ENCODE peak calls at places on chromosome 12, in eight cellular contexts. D, L, J, B, Y, O, F and W are unnamed samples.

GRCh38 chr12:26121323-26121740 is 3.5 kb downstream of the BHLHE41 start:
- DNase-seq in Y (no peak), O (no peak), D (peak; percentile 72), B (no peak), J (no peak), F (no peak), L (no peak), W (no peak)

GRCh38 chr12:116406529-116406928 is 129.0 kb upstream of the MED13L start:
- DNase-seq in J (no peak), Y (peak; percentile 99), B (peak; percentile 97), O (peak; percentile 68), F (peak; percentile 77), L (peak; percentile 14), D (peak; percentile 65), W (peak; percentile 89)

GRCh38 chr12:116381744-116382455 is 104.4 kb upstream of the MED13L start:
- DNase-seq in D (peak; percentile 73), J (peak; percentile 89), Y (no peak), B (no peak), F (no peak), O (peak; percentile 91), L (no peak), W (peak; percentile 97)

GRCh38 chr12:86948851-86949250 is 692.7 kb upstream of the MGAT4C start:
- DNase-seq in B (no peak), Y (no peak), D (no peak), O (no peak), J (no peak), L (no peak), F (no peak), W (no peak)

GRCh38 chr12:109766251-109766778 is 52.7 kb downstream of the FAM222A start:
- DNase-seq in J (no peak), B (peak; percentile 52), L (no peak), O (no peak), D (no peak), F (peak; percentile 24), Y (no peak), W (no peak)

GRCh38 chr12:27969901-27970390 is 2.6 kb downstream of the PTHLH start:
- DNase-seq in F (peak; percentile 56), O (no peak), J (peak; percentile 66), L (peak; percentile 78), B (peak; percentile 74), D (peak; percentile 87), Y (no peak), W (peak; percentile 35)

GRCh38 chr12:122721057-122721545 is 4.5 kb upstream of the HCAR3 start:
- DNase-seq in D (no peak), L (no peak), J (peak; percentile 47), Y (no peak), O (no peak), F (no peak), B (no peak), W (no peak)

GRCh38 chr12:53378705-53379388 is 1.1 kb upstream of the SP1 start:
- DNase-seq in Y (no peak), D (peak; percentile 39), O (no peak), F (peak; percentile 6), J (no peak), L (no peak), B (no peak), W (no peak)

GRCh38 chr12:16189849-16190248 is 87.6 kb downstream of the SLC15A5 start:
- DNase-seq in F (no peak), O (peak; percentile 1), D (peak; percentile 79), B (no peak), Y (no peak), L (no peak), J (peak; percentile 7), W (peak; percentile 14)

GRCh38 chr12:79524507-79525148 is 166.1 kb downstream of the PAWR start:
- DNase-seq in B (no peak), O (no peak), F (no peak), Y (no peak), D (no peak), J (peak; percentile 76), L (no peak), W (no peak)

GRCh38 chr12:27554421-27555186 is 30.6 kb downstream of the PPFIBP1 start:
- DNase-seq in J (peak; percentile 78), B (peak; percentile 81), F (no peak), O (no peak), D (no peak), L (no peak), Y (peak; percentile 50), W (no peak)

GRCh38 chr12:96224219-96224615 is 30.0 kb downstream of the ELK3 start:
- DNase-seq in L (no peak), F (no peak), B (no peak), Y (no peak), J (peak; percentile 35), D (no peak), O (no peak), W (no peak)

GRCh38 chr12:88934163-88934747 is 354.0 kb upstream of the KITLG start:
- DNase-seq in J (peak; percentile 39), D (no peak), L (peak; percentile 16), Y (no peak), O (no peak), F (no peak), B (no peak), W (peak; percentile 50)

GRCh38 chr12:3990356-3990975 is 117.3 kb upstream of the PARP11 start:
- DNase-seq in Y (no peak), J (no peak), O (no peak), D (no peak), B (no peak), L (no peak), F (no peak), W (no peak)

GRCh38 chr12:49012739-49013138 is 5.8 kb downstream of the PRKAG1 start:
- DNase-seq in D (no peak), F (no peak), J (no peak), L (no peak), O (no peak), Y (no peak), B (no peak), W (no peak)

GRCh38 chr12:49013403-49013802 is 5.2 kb downstream of the PRKAG1 start:
- DNase-seq in Y (peak; percentile 48), L (no peak), J (no peak), F (no peak), O (no peak), B (no peak), D (no peak), W (no peak)

GRCh38 chr12:49018282-49019119 is at the start of gene PRKAG1:
- DNase-seq in O (peak; percentile 95), F (peak; percentile 98), L (peak; percentile 92), B (peak; percentile 98), J (peak; percentile 97), D (peak; percentile 99), Y (peak; percentile 96), W (peak; percentile 92)

GRCh38 chr12:49017764-49018281 is 753 bp downstream of the PRKAG1 start:
- DNase-seq in Y (peak; percentile 77), B (no peak), J (peak; percentile 72), L (peak; percentile 10), D (no peak), O (no peak), F (no peak), W (peak; percentile 53)

DNA sequence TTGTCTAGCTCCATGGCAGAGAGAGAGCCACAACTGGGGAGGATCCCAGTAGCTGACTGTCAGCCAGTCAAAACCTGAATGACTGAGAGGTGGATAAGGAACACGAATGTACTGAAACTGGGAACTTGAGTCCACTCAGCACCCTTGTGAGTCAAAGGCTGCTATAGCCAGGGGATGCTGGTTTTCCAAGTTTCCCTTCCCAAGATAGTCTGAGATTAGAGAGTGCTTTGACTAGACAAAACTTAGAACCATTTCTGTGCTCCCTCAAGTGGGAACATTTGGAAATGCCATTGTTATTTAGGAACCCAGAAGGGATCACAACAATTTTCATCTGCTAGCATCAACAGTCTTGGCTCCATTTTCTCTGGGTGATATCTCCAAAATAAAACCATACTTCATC is 4.0 kb downstream of the PRKAG1 start:
- DNase-seq in L (no peak), F (no peak), O (no peak), Y (peak; percentile 74), B (no peak), D (peak; percentile 28), J (no peak), W (peak; percentile 56)
- TF ChIP-seq CTCF in L (no peak), F (no peak), O (peak; percentile 30), Y (peak; percentile 43), B (no peak), D (peak; percentile 13), J (no peak), W (peak; percentile 70)

DNA sequence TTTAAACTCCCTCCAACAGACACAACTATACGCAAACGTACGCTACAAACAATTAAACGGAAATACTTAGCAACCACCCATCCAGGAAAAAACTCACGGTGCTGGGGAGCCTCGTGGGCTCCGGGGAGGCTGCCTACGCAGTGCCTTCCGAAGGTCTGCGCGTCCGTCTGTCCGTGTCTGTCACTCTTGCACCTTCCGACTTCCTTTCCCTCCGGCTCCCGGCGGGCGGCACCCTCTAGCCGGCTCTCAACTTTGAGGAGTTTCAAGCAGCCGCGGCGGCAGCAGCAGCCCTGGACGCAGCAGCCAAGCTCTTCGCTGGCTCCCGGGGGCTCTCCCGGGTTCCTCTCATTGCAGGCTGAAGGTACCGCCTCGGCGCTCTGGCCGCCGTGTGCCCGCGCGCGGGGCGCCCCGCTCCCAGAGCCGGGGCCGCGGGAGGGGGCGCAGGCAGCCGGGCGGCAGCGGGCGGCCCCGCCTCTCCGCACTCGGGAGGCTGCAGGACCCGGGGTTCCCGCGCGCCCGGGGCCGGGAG is at the start of gene PCED1B:
- DNase-seq in Y (peak; percentile 51), J (peak; percentile 67), F (peak; percentile 88), L (peak; percentile 64), D (peak; percentile 74), O (peak; percentile 49), B (peak; percentile 86), W (peak; percentile 68)
- TF ChIP-seq CTCF in Y (no peak), J (no peak), F (peak; percentile 44), L (no peak), D (no peak), O (peak; percentile 61), B (peak; percentile 35), W (peak; percentile 47)

DNA sequence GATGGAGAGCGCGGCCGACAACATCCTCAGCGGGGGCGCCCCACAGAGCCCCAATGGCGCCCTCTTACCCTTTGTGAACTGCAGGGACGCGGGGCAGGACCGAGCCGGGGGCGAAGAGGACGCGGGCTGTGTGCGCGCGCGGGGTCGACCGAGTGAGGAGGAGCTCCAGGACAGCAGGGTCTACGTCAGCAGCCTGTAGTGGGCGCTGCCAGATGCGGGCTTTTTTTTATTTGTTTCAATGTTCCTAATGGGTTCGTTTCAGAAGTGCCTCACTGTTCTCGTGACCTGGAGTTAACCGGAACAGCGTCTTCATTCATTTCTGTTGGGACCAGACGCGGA is 103.8 kb upstream of the FKBP4 start:
- DNase-seq in D (peak; percentile 82), L (no peak), B (peak; percentile 62), F (peak; percentile 49), J (no peak), Y (no peak), O (no peak), W (no peak)
- TF ChIP-seq CTCF in D (peak; percentile 45), L (no peak), B (no peak), F (no peak), J (no peak), Y (no peak), O (no peak), W (peak; percentile 34)

DNA sequence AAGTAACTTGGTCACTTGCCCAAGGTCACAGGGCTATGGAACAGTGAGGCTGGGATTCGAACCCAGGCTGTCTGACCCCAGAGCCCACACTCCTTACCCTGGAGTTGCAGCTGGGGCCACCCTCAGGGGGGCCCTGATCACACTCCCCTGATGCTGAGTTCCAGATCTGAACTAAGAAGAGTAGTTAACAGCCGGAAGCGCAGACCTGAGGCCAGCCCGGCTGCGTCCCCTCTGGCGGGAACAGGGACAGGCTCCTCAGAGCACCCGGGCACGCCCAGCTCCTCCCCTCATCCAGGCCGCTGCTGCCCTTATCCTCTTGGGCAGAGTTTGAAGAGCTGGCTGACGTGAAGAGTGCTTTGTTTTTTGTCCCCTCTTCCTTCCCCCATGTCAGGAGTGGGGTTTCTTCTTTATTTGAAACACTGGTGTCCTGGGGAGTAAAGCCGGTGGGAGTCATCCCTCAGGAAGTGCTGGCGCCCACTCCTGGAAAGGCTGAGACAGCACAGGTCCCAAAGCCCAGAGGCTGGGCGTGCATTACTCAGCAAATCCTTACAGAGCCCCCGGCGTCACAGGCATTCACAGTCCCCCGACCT is 8.7 kb downstream of the PHB2 start:
- DNase-seq in O (peak; percentile 42), J (peak; percentile 61), Y (peak; percentile 57), F (peak; percentile 88), L (peak; percentile 77), B (peak; percentile 79), D (peak; percentile 91), W (peak; percentile 45)
- TF ChIP-seq CTCF in O (peak; percentile 59), J (peak; percentile 59), Y (peak; percentile 30), F (peak; percentile 50), L (peak; percentile 67), B (peak; percentile 4), D (peak; percentile 80), W (peak; percentile 71)